ENCODE peak calls at places on chromosomes 2 and 18, in eight cellular contexts. C is H7; P is small intestine; E is HepG2; H is neural progenitor cell; Z is activated CD8-positive, alpha-beta memory T cell treated with anti-CD3 and anti-CD28 coated beads, Interleukin-2, amount 50 U/mL, for 4 hours; K is DND-41; S is stimulated activated CD8-positive, alpha-beta memory T cell treated with anti-CD3 and anti-CD28 coated beads, Interleukin-4, amount 100 ng/mL, for 48 hours. A is an unnamed sample.

GRCh38 chr2:25301453-25302352 is 40.0 kb downstream of the DNMT3A start:
- DNase-seq in C (no peak), P (no peak), E (no peak), H (no peak), Z (peak), K (peak), S (peak), A (no peak)

GRCh38 chr2:233470839-233471238 is 95.7 kb downstream of the USP40 start:
- DNase-seq in C (no peak), P (no peak), E (no peak), H (no peak), Z (no peak), K (no peak), S (no peak), A (peak)

GRCh38 chr2:10431797-10432196 is 16.3 kb downstream of the ODC1 start:
- DNase-seq in C (peak), P (peak), E (no peak), H (no peak), Z (no peak), K (no peak), S (peak), A (no peak)

GRCh38 chr18:5962362-5962761 is 67.0 kb upstream of the TMEM200C start:
- DNase-seq in C (no peak), P (peak), E (no peak), H (no peak), Z (no peak), K (no peak), S (no peak), A (peak)

GRCh38 chr2:181058378-181059269 is 78.2 kb downstream of the UBE2E3 start:
- DNase-seq in C (no peak), P (peak), E (peak), H (peak), Z (peak), K (peak), S (peak), A (peak)

GRCh38 chr18:44541781-44542180 is 138.9 kb upstream of the SETBP1 start:
- DNase-seq in C (no peak), P (no peak), E (no peak), H (no peak), Z (no peak), K (no peak), S (no peak), A (no peak)

GRCh38 chr2:121502781-121503180 is 27.9 kb upstream of the RNU4ATAC start:
- DNase-seq in C (no peak), P (no peak), E (no peak), H (no peak), Z (no peak), K (no peak), S (no peak), A (no peak)

GRCh38 chr2:181041661-181042060 is 61.3 kb downstream of the UBE2E3 start:
- DNase-seq in C (no peak), P (no peak), E (no peak), H (no peak), Z (no peak), K (no peak), S (no peak), A (no peak)

GRCh38 chr2:112869258-112869842 is 32.8 kb upstream of the IL1B start:
- DNase-seq in C (no peak), P (peak), E (no peak), H (no peak), Z (no peak), K (no peak), S (peak), A (no peak)